ENCODE peak calls at places on chromosome 16, in four cellular contexts. Y is foreskin fibroblast, R is NCI-H1048, M is substantia nigra. F is an unnamed sample.

GRCh38 chr16:386641-387156 is 4.9 kb upstream of the PGAP6 start:
- DNase-seq in Y (peak), R (no peak), M (no peak), F (no peak)

GRCh38 chr16:53944026-53944425 is 240.1 kb downstream of the FTO start:
- DNase-seq in Y (peak), R (no peak), M (no peak), F (no peak)

GRCh38 chr16:20114356-20114755 is 40.7 kb upstream of the GPR139 start:
- DNase-seq in Y (peak), R (no peak), M (no peak), F (no peak)

GRCh38 chr16:74720579-74720978 is 19.9 kb upstream of the MLKL start:
- DNase-seq in Y (no peak), R (no peak), M (no peak), F (no peak)

GRCh38 chr16:20675488-20676267 is 21.8 kb downstream of the ACSM1 start:
- DNase-seq in Y (no peak), R (no peak), M (no peak), F (no peak)

GRCh38 chr16:27385398-27385797 is 16.6 kb upstream of the IL21R start:
- DNase-seq in Y (no peak), R (no peak), M (no peak), F (no peak)

GRCh38 chr16:84909686-84910085 is 89.9 kb downstream of the CRISPLD2 start:
- DNase-seq in Y (no peak), R (no peak), M (no peak), F (no peak)

GRCh38 chr16:27399969-27400368 is 2.0 kb upstream of the IL21R start:
- DNase-seq in Y (no peak), R (no peak), M (no peak), F (no peak)

GRCh38 chr16:72473631-72474030 is 301.7 kb upstream of the PMFBP1 start:
- DNase-seq in Y (no peak), R (no peak), M (no peak), F (no peak)

GRCh38 chr16:30077656-30078055 is 1.9 kb downstream of the PPP4C start:
- DNase-seq in Y (peak), R (no peak), M (no peak), F (no peak)

GRCh38 chr16:31484491-31485171 is 1.7 kb downstream of the SLC5A2 start:
- DNase-seq in Y (no peak), R (no peak), M (no peak), F (no peak)

GRCh38 chr16:68749424-68749823 is 12.3 kb downstream of the CDH1 start:
- DNase-seq in Y (no peak), R (no peak), M (no peak), F (no peak)

GRCh38 chr16:83995756-83996155 is 27.7 kb downstream of the NECAB2 start:
- DNase-seq in Y (no peak), R (no peak), M (peak), F (no peak)

GRCh38 chr16:84214451-84215066 is 23.6 kb downstream of the ADAD2 start:
- DNase-seq in Y (no peak), R (no peak), M (no peak), F (no peak)

GRCh38 chr16:29806641-29807425 is 504 bp downstream of the MAZ start:
- DNase-seq in Y (peak), R (peak), M (no peak), F (no peak)

GRCh38 chr16:8863594-8864424 is 5.0 kb downstream of the CARHSP1 start:
- DNase-seq in Y (peak), R (no peak), M (peak), F (no peak)

GRCh38 chr16:1983544-1984346 is at the start of gene GFER:
- DNase-seq in Y (peak), R (peak), M (peak), F (peak)

GRCh38 chr16:83781-84615 is 6.0 kb downstream of the MPG start:
- DNase-seq in Y (peak), R (no peak), M (no peak), F (no peak)

GRCh38 chr16:66226762-66227161 is 139.7 kb upstream of the CDH5 start:
- DNase-seq in Y (no peak), R (no peak), M (no peak), F (no peak)

GRCh38 chr16:31298958-31299357 is 39.2 kb downstream of the ITGAM start:
- DNase-seq in Y (no peak), R (no peak), M (no peak), F (no peak)

GRCh38 chr16:66605177-66605999 is 884 bp downstream of the CMTM3 start:
- DNase-seq in Y (peak), R (no peak), M (no peak), F (no peak)

GRCh38 chr16:27717726-27718125 is 167.8 kb downstream of the KATNIP start:
- DNase-seq in Y (no peak), R (no peak), M (no peak), F (no peak)

GRCh38 chr16:635573-636205 is 416 bp downstream of the METTL26 start:
- DNase-seq in Y (peak), R (no peak), M (no peak), F (no peak)

GRCh38 chr16:56514845-56515244 is 5.0 kb downstream of the BBS2 start:
- DNase-seq in Y (peak), R (no peak), M (no peak), F (no peak)

GRCh38 chr16:68086336-68086821 is 1.2 kb downstream of the NFATC3 start:
- DNase-seq in Y (peak), R (no peak), M (no peak), F (no peak)

GRCh38 chr16:76756423-76756822 is 434.6 kb upstream of the MON1B start:
- DNase-seq in Y (no peak), R (no peak), M (no peak), F (no peak)

GRCh38 chr16:86965840-86966239 is 351.4 kb downstream of the C16orf95 start:
- DNase-seq in Y (no peak), R (no peak), M (no peak), F (no peak)

GRCh38 chr16:17511340-17511739 is 40.6 kb upstream of the XYLT1 start:
- DNase-seq in Y (peak), R (no peak), M (no peak), F (peak)

GRCh38 chr16:58684001-58684353 is 593 bp downstream of the SLC38A7 start:
- DNase-seq in Y (peak), R (no peak), M (no peak), F (no peak)

GRCh38 chr16:20610192-20610891 is 34.2 kb upstream of the ACSM2B start:
- DNase-seq in Y (no peak), R (no peak), M (no peak), F (no peak)

GRCh38 chr16:88737298-88738166 is 31.2 kb downstream of the CTU2 start:
- DNase-seq in Y (peak), R (no peak), M (peak), F (no peak)